ENCODE peak calls at places on chromosomes 5 and 9, in four cellular contexts. One of them, this sample, is unnamed.

GRCh38 chr5:132873119-132873929 is at the start of gene LEAP2:
- DNase-seq in K562: peak; percentile 63
- DNase-seq in HepG2: peak; percentile 95
- DNase-seq in GM12878: no peak
- DNase-seq in this sample: no peak

GRCh38 chr9:129851821-129852220 is 16.6 kb downstream of the USP20 start:
- DNase-seq in GM12878: no peak
- DNase-seq in HepG2: no peak
- DNase-seq in K562: no peak
- DNase-seq in this sample: no peak

GRCh38 chr9:68741234-68741633 is 36.2 kb downstream of the PIP5K1B start:
- DNase-seq in GM12878: no peak
- DNase-seq in K562: no peak
- DNase-seq in HepG2: no peak
- DNase-seq in this sample: no peak

GRCh38 chr5:33227247-33227646 is 213.5 kb upstream of the TARS1 start:
- DNase-seq in HepG2: no peak
- DNase-seq in K562: no peak
- DNase-seq in GM12878: no peak
- DNase-seq in this sample: no peak

GRCh38 chr5:137506296-137506695 is 7.2 kb upstream of the SPOCK1 start:
- DNase-seq in K562: no peak
- DNase-seq in HepG2: no peak
- DNase-seq in GM12878: no peak
- DNase-seq in this sample: no peak

GRCh38 chr5:141846031-141846430 is 32.2 kb downstream of the PCDH1 start:
- DNase-seq in HepG2: no peak
- DNase-seq in GM12878: no peak
- DNase-seq in K562: peak; percentile 56
- DNase-seq in this sample: peak; percentile 67

GRCh38 chr9:75775173-75775572 is 115.3 kb upstream of the PCSK5 start:
- DNase-seq in GM12878: no peak
- DNase-seq in K562: no peak
- DNase-seq in HepG2: no peak
- DNase-seq in this sample: no peak

GRCh38 chr5:85132269-85132668 is 747.6 kb upstream of the EDIL3 start:
- DNase-seq in HepG2: no peak
- DNase-seq in K562: no peak
- DNase-seq in GM12878: no peak
- DNase-seq in this sample: no peak

GRCh38 chr9:91033802-91034201 is 232.2 kb downstream of the SYK start:
- DNase-seq in K562: peak; percentile 48
- DNase-seq in HepG2: peak; percentile 13
- DNase-seq in GM12878: no peak
- DNase-seq in this sample: peak; percentile 84

GRCh38 chr5:146213210-146213838 is 9.9 kb downstream of the RBM27 start:
- DNase-seq in GM12878: no peak
- DNase-seq in K562: peak; percentile 70
- DNase-seq in HepG2: peak; percentile 89
- DNase-seq in this sample: no peak

GRCh38 chr5:177605078-177605477 is 5.1 kb downstream of the B4GALT7 start:
- DNase-seq in GM12878: no peak
- DNase-seq in K562: no peak
- DNase-seq in HepG2: no peak
- DNase-seq in this sample: no peak

GRCh38 chr9:75891277-75892167 is 1.0 kb downstream of the PCSK5 start:
- DNase-seq in K562: no peak
- DNase-seq in HepG2: no peak
- DNase-seq in GM12878: no peak
- DNase-seq in this sample: peak; percentile 40

GRCh38 chr5:170612256-170612656 is 108.4 kb downstream of the KCNIP1 start:
- DNase-seq in K562: no peak
- DNase-seq in GM12878: no peak
- DNase-seq in HepG2: no peak
- DNase-seq in this sample: peak; percentile 70

GRCh38 chr5:76954383-76954763 is 1.5 kb downstream of the CRHBP start:
- DNase-seq in HepG2: no peak
- DNase-seq in GM12878: no peak
- DNase-seq in K562: no peak
- DNase-seq in this sample: peak; percentile 30

GRCh38 chr5:79193643-79194042 is 42.3 kb upstream of the JMY start:
- DNase-seq in K562: no peak
- DNase-seq in HepG2: no peak
- DNase-seq in GM12878: no peak
- DNase-seq in this sample: no peak

GRCh38 chr9:34510506-34511159 is 12.2 kb downstream of the ENHO start:
- DNase-seq in K562: no peak
- DNase-seq in GM12878: no peak
- DNase-seq in HepG2: no peak
- DNase-seq in this sample: peak; percentile 21

GRCh38 chr5:139747583-139748504 is 47.8 kb upstream of the PSD2 start:
- DNase-seq in GM12878: no peak
- DNase-seq in HepG2: no peak
- DNase-seq in K562: peak; percentile 69
- DNase-seq in this sample: peak; percentile 63

GRCh38 chr5:36874465-36874864 is 2.1 kb upstream of the NIPBL start:
- DNase-seq in K562: peak; percentile 30
- DNase-seq in HepG2: no peak
- DNase-seq in GM12878: no peak
- DNase-seq in this sample: no peak

GRCh38 chr5:91072891-91073290 is 310.2 kb downstream of the ARRDC3 start:
- DNase-seq in GM12878: no peak
- DNase-seq in HepG2: no peak
- DNase-seq in K562: no peak
- DNase-seq in this sample: no peak

GRCh38 chr5:81081461-81081835 is 121.3 kb downstream of the RASGRF2 start:
- DNase-seq in GM12878: no peak
- DNase-seq in K562: no peak
- DNase-seq in HepG2: no peak
- DNase-seq in this sample: no peak

GRCh38 chr5:53406630-53407316 is 73.7 kb upstream of the FST start:
- DNase-seq in HepG2: peak; percentile 5
- DNase-seq in GM12878: no peak
- DNase-seq in K562: no peak
- DNase-seq in this sample: no peak

GRCh38 chr9:22446589-22446949 is at the start of gene DMRTA1:
- DNase-seq in HepG2: no peak
- DNase-seq in K562: no peak
- DNase-seq in GM12878: no peak
- DNase-seq in this sample: peak; percentile 81

GRCh38 chr5:64299805-64300204 is 134.2 kb downstream of the RNF180 start:
- DNase-seq in HepG2: no peak
- DNase-seq in K562: no peak
- DNase-seq in GM12878: no peak
- DNase-seq in this sample: no peak
- TF ChIP-seq ETV6 in HepG2: no peak
- TF ChIP-seq ETV6 in K562: no peak
- TF ChIP-seq ETV6 in GM12878: no peak
- TF ChIP-seq ETV6 in this sample: no peak

GRCh38 chr9:131946169-131946568 is 133.5 kb downstream of the MED27 start:
- DNase-seq in GM12878: no peak
- DNase-seq in HepG2: no peak
- DNase-seq in K562: no peak
- DNase-seq in this sample: no peak

GRCh38 chr9:131942076-131942720 is 137.5 kb downstream of the MED27 start:
- DNase-seq in K562: no peak
- DNase-seq in GM12878: no peak
- DNase-seq in HepG2: no peak
- DNase-seq in this sample: no peak

GRCh38 chr9:131943397-131943796 is 136.3 kb downstream of the MED27 start:
- DNase-seq in K562: no peak
- DNase-seq in GM12878: no peak
- DNase-seq in HepG2: no peak
- DNase-seq in this sample: no peak
- TF ChIP-seq MAX in K562: no peak
- TF ChIP-seq MAX in GM12878: no peak
- TF ChIP-seq MAX in HepG2: no peak
- TF ChIP-seq MAX in this sample: no peak

GRCh38 chr9:127640908-127641545 is 28.9 kb downstream of the STXBP1 start:
- DNase-seq in GM12878: no peak
- DNase-seq in HepG2: no peak
- DNase-seq in K562: no peak
- DNase-seq in this sample: no peak
- TF ChIP-seq ETV6 in GM12878: no peak
- TF ChIP-seq ETV6 in HepG2: no peak
- TF ChIP-seq ETV6 in K562: no peak
- TF ChIP-seq ETV6 in this sample: no peak

GRCh38 chr5:135135530-135136201 is 101.6 kb upstream of the PITX1 start:
- DNase-seq in K562: peak; percentile 74
- DNase-seq in HepG2: no peak
- DNase-seq in GM12878: no peak
- DNase-seq in this sample: no peak
- TF ChIP-seq MAX in K562: peak; percentile 38
- TF ChIP-seq MAX in HepG2: no peak
- TF ChIP-seq MAX in GM12878: no peak
- TF ChIP-seq MAX in this sample: no peak

DNA sequence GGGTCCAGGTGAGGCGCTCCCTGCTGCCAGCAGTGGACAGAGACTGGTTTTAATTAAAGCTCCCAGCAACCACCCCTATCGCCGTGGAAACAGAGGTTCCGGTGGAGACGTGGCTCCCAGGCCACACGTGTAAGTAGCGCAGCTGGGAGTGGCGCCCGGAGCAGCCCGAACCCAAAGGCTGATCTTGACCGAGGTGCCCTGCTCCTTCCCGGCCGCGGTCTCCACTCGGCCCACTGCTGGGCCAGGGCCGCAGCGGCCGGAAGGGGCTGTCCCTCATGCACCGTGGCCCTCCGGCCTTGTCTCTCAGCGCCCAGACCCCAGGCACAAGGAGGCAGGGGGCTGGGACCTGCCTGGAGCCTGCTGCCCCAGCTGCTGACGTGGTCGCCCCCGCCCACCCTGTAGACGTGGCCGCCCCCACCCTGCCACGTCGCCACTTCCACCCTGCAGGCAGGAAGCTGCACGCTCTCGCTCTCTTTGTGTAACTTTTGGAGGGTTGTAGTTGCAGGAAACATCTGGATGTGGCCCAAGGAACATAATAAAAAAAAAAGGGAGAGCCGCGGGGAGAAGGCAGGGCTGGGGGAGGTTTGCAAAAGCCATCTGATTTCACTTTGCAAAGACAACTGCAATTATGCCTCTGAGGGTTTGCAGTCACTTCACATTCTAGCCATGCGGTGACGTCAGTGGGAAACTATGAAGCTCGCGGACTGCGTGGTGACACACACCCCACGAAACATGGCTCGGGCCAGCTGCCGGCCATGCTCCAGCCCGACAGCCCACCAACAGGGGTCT is 129.9 kb downstream of the RXRA start:
- DNase-seq in K562: peak; percentile 25
- DNase-seq in GM12878: no peak
- DNase-seq in HepG2: no peak
- DNase-seq in this sample: no peak
- TF ChIP-seq ETV6 in K562: no peak
- TF ChIP-seq ETV6 in GM12878: no peak
- TF ChIP-seq ETV6 in HepG2: no peak
- TF ChIP-seq ETV6 in this sample: no peak

DNA sequence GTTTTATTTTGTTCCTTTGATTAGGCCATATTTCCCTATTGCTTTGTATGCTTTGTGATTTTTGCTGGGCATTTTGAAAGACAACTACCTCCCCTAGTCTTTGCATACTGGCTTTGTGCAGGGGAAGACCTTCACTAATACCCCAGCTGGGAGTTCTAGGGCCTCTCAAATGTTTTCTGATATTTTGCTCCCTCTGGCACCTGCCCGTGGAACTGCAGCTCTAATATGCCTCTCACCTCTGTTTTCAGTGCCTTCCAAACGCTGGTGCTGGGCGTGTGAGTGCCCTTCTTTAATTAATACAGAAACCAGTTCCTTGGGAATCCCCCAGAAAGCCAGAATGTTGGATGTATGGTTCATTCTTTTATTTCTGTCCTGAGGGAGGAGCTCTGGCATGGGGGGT is 204.5 kb downstream of the COMMD10 start:
- DNase-seq in GM12878: no peak
- DNase-seq in HepG2: peak; percentile 7
- DNase-seq in K562: no peak
- DNase-seq in this sample: peak; percentile 67
- TF ChIP-seq MAX in GM12878: no peak
- TF ChIP-seq MAX in HepG2: no peak
- TF ChIP-seq MAX in K562: no peak
- TF ChIP-seq MAX in this sample: no peak

GRCh38 chr9:97506787-97507186 is 5.3 kb downstream of the TMOD1 start:
- DNase-seq in GM12878: no peak
- DNase-seq in K562: no peak
- DNase-seq in HepG2: no peak
- DNase-seq in this sample: no peak
- TF ChIP-seq ETV6 in GM12878: no peak
- TF ChIP-seq ETV6 in K562: no peak
- TF ChIP-seq ETV6 in HepG2: no peak
- TF ChIP-seq ETV6 in this sample: no peak

This sample was measured in WTC11.